ENCODE peak calls at places on chromosomes 5 and 9, in nine cellular contexts. One of them, this sample, is unnamed.

GRCh38 chr5:178202541-178202940 is 1.8 kb upstream of the HNRNPAB start:
- DNase-seq in transverse colon: no peak
- DNase-seq in heart right ventricle: no peak
- DNase-seq in AG04450: no peak
- DNase-seq in ELR: no peak
- DNase-seq in NCI-H774: no peak
- DNase-seq in T-helper 2 cell treated with Interferon-gamma antibody and Interleukin-4, amounts not matched to agents 5 μg/mL and 100 μg/mL, for 36 hours: no peak
- DNase-seq in left lung: no peak
- DNase-seq in activated naive CD8-positive, alpha-beta T cell treated with anti-CD3 and anti-CD28 coated beads, Interleukin-2, amount 50 U/mL, for 16 hours: no peak
- DNase-seq in this sample: no peak

GRCh38 chr9:128104171-128104618 is 23.3 kb downstream of the PTGES2 start:
- DNase-seq in T-helper 2 cell treated with Interferon-gamma antibody and Interleukin-4, amounts not matched to agents 5 μg/mL and 100 μg/mL, for 36 hours: no peak
- DNase-seq in left lung: peak
- DNase-seq in ELR: no peak
- DNase-seq in NCI-H774: peak
- DNase-seq in activated naive CD8-positive, alpha-beta T cell treated with anti-CD3 and anti-CD28 coated beads, Interleukin-2, amount 50 U/mL, for 16 hours: no peak
- DNase-seq in AG04450: no peak
- DNase-seq in transverse colon: peak
- DNase-seq in heart right ventricle: no peak
- DNase-seq in this sample: peak

GRCh38 chr9:120791161-120791560 is 2.1 kb downstream of the FBXW2 start:
- DNase-seq in left lung: no peak
- DNase-seq in activated naive CD8-positive, alpha-beta T cell treated with anti-CD3 and anti-CD28 coated beads, Interleukin-2, amount 50 U/mL, for 16 hours: no peak
- DNase-seq in NCI-H774: no peak
- DNase-seq in AG04450: no peak
- DNase-seq in heart right ventricle: no peak
- DNase-seq in transverse colon: no peak
- DNase-seq in T-helper 2 cell treated with Interferon-gamma antibody and Interleukin-4, amounts not matched to agents 5 μg/mL and 100 μg/mL, for 36 hours: no peak
- DNase-seq in ELR: no peak
- DNase-seq in this sample: no peak

GRCh38 chr5:38551020-38552017 is 5.1 kb downstream of the LIFR start:
- DNase-seq in heart right ventricle: no peak
- DNase-seq in AG04450: peak
- DNase-seq in NCI-H774: peak
- DNase-seq in T-helper 2 cell treated with Interferon-gamma antibody and Interleukin-4, amounts not matched to agents 5 μg/mL and 100 μg/mL, for 36 hours: no peak
- DNase-seq in ELR: peak
- DNase-seq in transverse colon: no peak
- DNase-seq in left lung: no peak
- DNase-seq in activated naive CD8-positive, alpha-beta T cell treated with anti-CD3 and anti-CD28 coated beads, Interleukin-2, amount 50 U/mL, for 16 hours: no peak
- DNase-seq in this sample: no peak

GRCh38 chr9:86413966-86414880 is 60.0 kb upstream of the TUT7 start:
- DNase-seq in NCI-H774: no peak
- DNase-seq in AG04450: no peak
- DNase-seq in heart right ventricle: no peak
- DNase-seq in activated naive CD8-positive, alpha-beta T cell treated with anti-CD3 and anti-CD28 coated beads, Interleukin-2, amount 50 U/mL, for 16 hours: no peak
- DNase-seq in transverse colon: no peak
- DNase-seq in ELR: peak
- DNase-seq in left lung: no peak
- DNase-seq in T-helper 2 cell treated with Interferon-gamma antibody and Interleukin-4, amounts not matched to agents 5 μg/mL and 100 μg/mL, for 36 hours: no peak
- DNase-seq in this sample: no peak

GRCh38 chr9:113633782-113634596 is 170.5 kb downstream of the RGS3 start:
- DNase-seq in transverse colon: no peak
- DNase-seq in AG04450: no peak
- DNase-seq in left lung: no peak
- DNase-seq in T-helper 2 cell treated with Interferon-gamma antibody and Interleukin-4, amounts not matched to agents 5 μg/mL and 100 μg/mL, for 36 hours: no peak
- DNase-seq in NCI-H774: no peak
- DNase-seq in ELR: no peak
- DNase-seq in activated naive CD8-positive, alpha-beta T cell treated with anti-CD3 and anti-CD28 coated beads, Interleukin-2, amount 50 U/mL, for 16 hours: no peak
- DNase-seq in heart right ventricle: no peak
- DNase-seq in this sample: peak

GRCh38 chr5:142585451-142585850 is 100.4 kb downstream of the FGF1 start:
- DNase-seq in heart right ventricle: no peak
- DNase-seq in AG04450: no peak
- DNase-seq in left lung: no peak
- DNase-seq in ELR: no peak
- DNase-seq in NCI-H774: no peak
- DNase-seq in activated naive CD8-positive, alpha-beta T cell treated with anti-CD3 and anti-CD28 coated beads, Interleukin-2, amount 50 U/mL, for 16 hours: no peak
- DNase-seq in T-helper 2 cell treated with Interferon-gamma antibody and Interleukin-4, amounts not matched to agents 5 μg/mL and 100 μg/mL, for 36 hours: no peak
- DNase-seq in transverse colon: no peak
- DNase-seq in this sample: no peak

GRCh38 chr5:59828623-59829022 is 64.9 kb downstream of the PDE4D start:
- DNase-seq in activated naive CD8-positive, alpha-beta T cell treated with anti-CD3 and anti-CD28 coated beads, Interleukin-2, amount 50 U/mL, for 16 hours: no peak
- DNase-seq in heart right ventricle: no peak
- DNase-seq in NCI-H774: no peak
- DNase-seq in T-helper 2 cell treated with Interferon-gamma antibody and Interleukin-4, amounts not matched to agents 5 μg/mL and 100 μg/mL, for 36 hours: no peak
- DNase-seq in ELR: no peak
- DNase-seq in transverse colon: no peak
- DNase-seq in left lung: no peak
- DNase-seq in AG04450: no peak
- DNase-seq in this sample: no peak